ENCODE peak calls at places on chromosomes 3 and 15, in ten cellular contexts. One of them, this sample, is unnamed. For H3K4me1, the result is how much of the 10 kb centered on the place peaks cover.

GRCh38 chr15:65258863-65259262 is 27.8 kb downstream of the PARP16 start:
- DNase-seq in neuronal stem cell: no peak
- DNase-seq in neural progenitor cell: no peak
- DNase-seq in RWPE2: no peak
- DNase-seq in lower lobe of right lung: no peak
- DNase-seq in cardiac muscle cell: no peak
- DNase-seq in PC-3: no peak
- DNase-seq in psoas muscle: no peak
- DNase-seq in tibial nerve: no peak
- DNase-seq in body of pancreas: no peak
- DNase-seq in this sample: no peak

GRCh38 chr3:192928720-192929119 is 11.1 kb upstream of the MB21D2 start:
- DNase-seq in neuronal stem cell: no peak
- DNase-seq in neural progenitor cell: no peak
- DNase-seq in RWPE2: no peak
- DNase-seq in lower lobe of right lung: no peak
- DNase-seq in cardiac muscle cell: no peak
- DNase-seq in PC-3: peak
- DNase-seq in psoas muscle: no peak
- DNase-seq in tibial nerve: no peak
- DNase-seq in body of pancreas: peak
- DNase-seq in this sample: no peak

GRCh38 chr3:194592798-194593752 is 40.1 kb downstream of the TMEM44 start:
- DNase-seq in neuronal stem cell: no peak
- DNase-seq in neural progenitor cell: no peak
- DNase-seq in RWPE2: peak
- DNase-seq in lower lobe of right lung: no peak
- DNase-seq in cardiac muscle cell: no peak
- DNase-seq in PC-3: peak
- DNase-seq in psoas muscle: no peak
- DNase-seq in tibial nerve: peak
- DNase-seq in body of pancreas: no peak
- DNase-seq in this sample: no peak

GRCh38 chr15:40830884-40831283 is 2.4 kb upstream of the PPP1R14D start:
- DNase-seq in neuronal stem cell: no peak
- DNase-seq in neural progenitor cell: no peak
- DNase-seq in RWPE2: no peak
- DNase-seq in lower lobe of right lung: no peak
- DNase-seq in cardiac muscle cell: no peak
- DNase-seq in PC-3: no peak
- DNase-seq in psoas muscle: no peak
- DNase-seq in tibial nerve: no peak
- DNase-seq in body of pancreas: no peak
- DNase-seq in this sample: no peak

GRCh38 chr3:64011685-64012084 is 11.6 kb downstream of the PSMD6 start:
- DNase-seq in neuronal stem cell: no peak
- DNase-seq in neural progenitor cell: no peak
- DNase-seq in RWPE2: no peak
- DNase-seq in lower lobe of right lung: no peak
- DNase-seq in cardiac muscle cell: no peak
- DNase-seq in PC-3: peak
- DNase-seq in psoas muscle: no peak
- DNase-seq in tibial nerve: no peak
- DNase-seq in body of pancreas: peak
- DNase-seq in this sample: no peak

GRCh38 chr3:60366491-60366890 is 884.8 kb downstream of the FHIT start:
- DNase-seq in neuronal stem cell: no peak
- DNase-seq in neural progenitor cell: no peak
- DNase-seq in RWPE2: no peak
- DNase-seq in lower lobe of right lung: no peak
- DNase-seq in cardiac muscle cell: no peak
- DNase-seq in PC-3: no peak
- DNase-seq in psoas muscle: no peak
- DNase-seq in tibial nerve: no peak
- DNase-seq in body of pancreas: no peak
- DNase-seq in this sample: no peak

GRCh38 chr3:195847061-195847950 is 35.6 kb upstream of the MUC4 start:
- DNase-seq in neuronal stem cell: no peak
- DNase-seq in neural progenitor cell: no peak
- DNase-seq in RWPE2: no peak
- DNase-seq in lower lobe of right lung: no peak
- DNase-seq in cardiac muscle cell: no peak
- DNase-seq in PC-3: peak
- DNase-seq in psoas muscle: no peak
- DNase-seq in tibial nerve: no peak
- DNase-seq in body of pancreas: no peak
- DNase-seq in this sample: no peak

GRCh38 chr3:142904639-142905441 is 16.0 kb upstream of the PCOLCE2 start:
- DNase-seq in neuronal stem cell: no peak
- DNase-seq in neural progenitor cell: peak
- DNase-seq in RWPE2: no peak
- DNase-seq in lower lobe of right lung: no peak
- DNase-seq in cardiac muscle cell: peak
- DNase-seq in PC-3: peak
- DNase-seq in psoas muscle: no peak
- DNase-seq in tibial nerve: no peak
- DNase-seq in body of pancreas: no peak
- DNase-seq in this sample: no peak

GRCh38 chr3:187639912-187640822 is 30.0 kb downstream of the SST start:
- DNase-seq in neuronal stem cell: no peak
- DNase-seq in neural progenitor cell: no peak
- DNase-seq in RWPE2: no peak
- DNase-seq in lower lobe of right lung: no peak
- DNase-seq in cardiac muscle cell: no peak
- DNase-seq in PC-3: no peak
- DNase-seq in psoas muscle: no peak
- DNase-seq in tibial nerve: no peak
- DNase-seq in body of pancreas: no peak
- DNase-seq in this sample: no peak

GRCh38 chr15:58357529-58358476 is 74.0 kb upstream of the LIPC start:
- DNase-seq in neuronal stem cell: no peak
- DNase-seq in neural progenitor cell: no peak
- DNase-seq in RWPE2: no peak
- DNase-seq in lower lobe of right lung: no peak
- DNase-seq in cardiac muscle cell: no peak
- DNase-seq in PC-3: no peak
- DNase-seq in psoas muscle: no peak
- DNase-seq in tibial nerve: no peak
- DNase-seq in body of pancreas: no peak
- DNase-seq in this sample: no peak

GRCh38 chr3:111303760-111304159 is 232.1 kb downstream of the NECTIN3 start:
- DNase-seq in neuronal stem cell: no peak
- DNase-seq in neural progenitor cell: no peak
- DNase-seq in RWPE2: no peak
- DNase-seq in lower lobe of right lung: no peak
- DNase-seq in cardiac muscle cell: no peak
- DNase-seq in PC-3: peak
- DNase-seq in psoas muscle: no peak
- DNase-seq in tibial nerve: no peak
- DNase-seq in body of pancreas: no peak
- DNase-seq in this sample: no peak

GRCh38 chr3:96467639-96468038 is 346.8 kb upstream of the EPHA6 start:
- DNase-seq in neuronal stem cell: no peak
- DNase-seq in neural progenitor cell: no peak
- DNase-seq in RWPE2: no peak
- DNase-seq in lower lobe of right lung: no peak
- DNase-seq in cardiac muscle cell: no peak
- DNase-seq in PC-3: no peak
- DNase-seq in psoas muscle: no peak
- DNase-seq in tibial nerve: no peak
- DNase-seq in body of pancreas: no peak
- DNase-seq in this sample: no peak

GRCh38 chr3:16423298-16423697 is 90.2 kb downstream of the RFTN1 start:
- DNase-seq in neuronal stem cell: no peak
- DNase-seq in neural progenitor cell: no peak
- DNase-seq in RWPE2: no peak
- DNase-seq in lower lobe of right lung: no peak
- DNase-seq in cardiac muscle cell: no peak
- DNase-seq in PC-3: no peak
- DNase-seq in psoas muscle: no peak
- DNase-seq in tibial nerve: no peak
- DNase-seq in body of pancreas: no peak
- DNase-seq in this sample: no peak

GRCh38 chr3:32996755-32997091 is 45.3 kb downstream of the CCR4 start:
- DNase-seq in neuronal stem cell: no peak
- DNase-seq in neural progenitor cell: no peak
- DNase-seq in RWPE2: no peak
- DNase-seq in lower lobe of right lung: no peak
- DNase-seq in cardiac muscle cell: no peak
- DNase-seq in PC-3: no peak
- DNase-seq in psoas muscle: no peak
- DNase-seq in tibial nerve: no peak
- DNase-seq in body of pancreas: no peak
- DNase-seq in this sample: no peak

GRCh38 chr3:27686642-27687041 is 35.5 kb downstream of the EOMES start:
- DNase-seq in neuronal stem cell: no peak
- DNase-seq in neural progenitor cell: no peak
- DNase-seq in RWPE2: no peak
- DNase-seq in lower lobe of right lung: no peak
- DNase-seq in cardiac muscle cell: no peak
- DNase-seq in PC-3: peak
- DNase-seq in psoas muscle: no peak
- DNase-seq in tibial nerve: no peak
- DNase-seq in body of pancreas: no peak
- DNase-seq in this sample: no peak

GRCh38 chr3:181948286-181948685 is 236.6 kb downstream of the SOX2 start:
- DNase-seq in neuronal stem cell: no peak
- DNase-seq in neural progenitor cell: peak
- DNase-seq in RWPE2: no peak
- DNase-seq in lower lobe of right lung: no peak
- DNase-seq in cardiac muscle cell: no peak
- DNase-seq in PC-3: peak
- DNase-seq in psoas muscle: no peak
- DNase-seq in tibial nerve: no peak
- DNase-seq in body of pancreas: no peak
- DNase-seq in this sample: no peak

GRCh38 chr3:42053476-42053875 is 37.7 kb upstream of the TRAK1 start:
- DNase-seq in neuronal stem cell: no peak
- DNase-seq in neural progenitor cell: no peak
- DNase-seq in RWPE2: no peak
- DNase-seq in lower lobe of right lung: no peak
- DNase-seq in cardiac muscle cell: no peak
- DNase-seq in PC-3: no peak
- DNase-seq in psoas muscle: no peak
- DNase-seq in tibial nerve: no peak
- DNase-seq in body of pancreas: peak
- DNase-seq in this sample: no peak

GRCh38 chr15:33028495-33028894 is 166.0 kb downstream of the FMN1 start:
- DNase-seq in neuronal stem cell: no peak
- DNase-seq in neural progenitor cell: no peak
- DNase-seq in RWPE2: no peak
- DNase-seq in lower lobe of right lung: no peak
- DNase-seq in cardiac muscle cell: no peak
- DNase-seq in PC-3: no peak
- DNase-seq in psoas muscle: no peak
- DNase-seq in tibial nerve: no peak
- DNase-seq in body of pancreas: no peak
- DNase-seq in this sample: no peak

GRCh38 chr3:139555249-139555648 is 15.7 kb upstream of the RBP1 start:
- DNase-seq in neuronal stem cell: no peak
- DNase-seq in neural progenitor cell: no peak
- DNase-seq in RWPE2: no peak
- DNase-seq in lower lobe of right lung: no peak
- DNase-seq in cardiac muscle cell: no peak
- DNase-seq in PC-3: peak
- DNase-seq in psoas muscle: no peak
- DNase-seq in tibial nerve: no peak
- DNase-seq in body of pancreas: no peak
- DNase-seq in this sample: no peak

GRCh38 chr15:70084461-70084860 is 13.3 kb downstream of the TLE3 start:
- DNase-seq in neuronal stem cell: no peak
- DNase-seq in neural progenitor cell: no peak
- DNase-seq in RWPE2: no peak
- DNase-seq in lower lobe of right lung: no peak
- DNase-seq in cardiac muscle cell: no peak
- DNase-seq in PC-3: no peak
- DNase-seq in psoas muscle: no peak
- DNase-seq in tibial nerve: no peak
- DNase-seq in body of pancreas: no peak
- DNase-seq in this sample: no peak
- H3K4me1 ChIP-seq in neuronal stem cell: half or more
- H3K4me1 ChIP-seq in neural progenitor cell: half or more
- H3K4me1 ChIP-seq in RWPE2: under half
- H3K4me1 ChIP-seq in lower lobe of right lung: half or more
- H3K4me1 ChIP-seq in cardiac muscle cell: under half
- H3K4me1 ChIP-seq in PC-3: under half
- H3K4me1 ChIP-seq in psoas muscle: under half
- H3K4me1 ChIP-seq in tibial nerve: half or more
- H3K4me1 ChIP-seq in body of pancreas: under half
- H3K4me1 ChIP-seq in this sample: under half

DNA sequence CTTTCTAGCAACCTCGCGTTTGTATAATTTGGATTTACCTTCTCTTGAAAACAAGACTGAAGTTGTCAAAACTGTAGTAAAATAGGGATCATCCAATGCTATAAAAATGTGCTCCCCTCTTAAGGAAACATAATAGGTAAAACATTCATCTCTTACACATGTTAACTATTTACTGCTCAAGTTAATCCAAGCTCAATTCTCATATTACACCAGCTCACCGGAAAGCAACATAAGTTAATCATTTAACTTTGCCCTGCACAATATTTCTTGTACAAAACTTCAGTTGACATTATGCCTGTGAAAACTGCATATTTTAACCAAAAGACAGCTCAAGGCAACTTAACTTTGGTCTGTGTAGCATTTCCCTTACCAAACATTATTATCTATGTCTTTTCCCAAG is 634.2 kb downstream of the NAALADL2 start:
- DNase-seq in neuronal stem cell: no peak
- DNase-seq in neural progenitor cell: no peak
- DNase-seq in RWPE2: no peak
- DNase-seq in lower lobe of right lung: no peak
- DNase-seq in cardiac muscle cell: no peak
- DNase-seq in PC-3: no peak
- DNase-seq in psoas muscle: no peak
- DNase-seq in tibial nerve: no peak
- DNase-seq in body of pancreas: no peak
- DNase-seq in this sample: no peak
- H3K27ac ChIP-seq in neuronal stem cell: no peak
- H3K27ac ChIP-seq in neural progenitor cell: no peak
- H3K27ac ChIP-seq in RWPE2: no peak
- H3K27ac ChIP-seq in lower lobe of right lung: no peak
- H3K27ac ChIP-seq in cardiac muscle cell: no peak
- H3K27ac ChIP-seq in PC-3: no peak
- H3K27ac ChIP-seq in psoas muscle: no peak
- H3K27ac ChIP-seq in tibial nerve: no peak
- H3K27ac ChIP-seq in body of pancreas: no peak
- H3K27ac ChIP-seq in this sample: no peak

GRCh38 chr15:101180620-101181307 is 71.1 kb downstream of the CHSY1 start:
- DNase-seq in neuronal stem cell: no peak
- DNase-seq in neural progenitor cell: no peak
- DNase-seq in RWPE2: no peak
- DNase-seq in lower lobe of right lung: no peak
- DNase-seq in cardiac muscle cell: no peak
- DNase-seq in PC-3: no peak
- DNase-seq in psoas muscle: no peak
- DNase-seq in tibial nerve: no peak
- DNase-seq in body of pancreas: no peak
- DNase-seq in this sample: no peak
- H3K4me1 ChIP-seq in neuronal stem cell: under half
- H3K4me1 ChIP-seq in neural progenitor cell: under half
- H3K4me1 ChIP-seq in RWPE2: under half
- H3K4me1 ChIP-seq in lower lobe of right lung: half or more
- H3K4me1 ChIP-seq in cardiac muscle cell: under half
- H3K4me1 ChIP-seq in PC-3: under half
- H3K4me1 ChIP-seq in psoas muscle: under half
- H3K4me1 ChIP-seq in tibial nerve: under half
- H3K4me1 ChIP-seq in body of pancreas: under half
- H3K4me1 ChIP-seq in this sample: half or more

GRCh38 chr3:37770336-37770735 is 91.3 kb upstream of the CTDSPL start:
- DNase-seq in neuronal stem cell: no peak
- DNase-seq in neural progenitor cell: no peak
- DNase-seq in RWPE2: no peak
- DNase-seq in lower lobe of right lung: no peak
- DNase-seq in cardiac muscle cell: no peak
- DNase-seq in PC-3: no peak
- DNase-seq in psoas muscle: no peak
- DNase-seq in tibial nerve: no peak
- DNase-seq in body of pancreas: no peak
- DNase-seq in this sample: no peak
- H3K27ac ChIP-seq in neuronal stem cell: no peak
- H3K27ac ChIP-seq in neural progenitor cell: no peak
- H3K27ac ChIP-seq in RWPE2: no peak
- H3K27ac ChIP-seq in lower lobe of right lung: no peak
- H3K27ac ChIP-seq in cardiac muscle cell: peak
- H3K27ac ChIP-seq in PC-3: no peak
- H3K27ac ChIP-seq in psoas muscle: peak
- H3K27ac ChIP-seq in tibial nerve: peak
- H3K27ac ChIP-seq in body of pancreas: peak
- H3K27ac ChIP-seq in this sample: peak

This sample was measured in upper lobe of left lung.